ENCODE peak calls at places on chromosomes 12 and 14, in seven cellular contexts. A, J, K, W, E, Z and N are unnamed samples.

GRCh38 chr12:13004986-13005385 is 4.9 kb upstream of the HEBP1 start:
- DNase-seq in Z (no peak), W (no peak), K (no peak), J (no peak), E (no peak), A (no peak), N (no peak)

GRCh38 chr12:2677142-2677880 is 117.5 kb upstream of the FKBP4 start:
- DNase-seq in J (no peak), E (no peak), W (no peak), A (no peak), Z (no peak), K (no peak), N (no peak)

GRCh38 chr12:69647178-69647577 is 36.5 kb upstream of the LRRC10 start:
- DNase-seq in E (no peak), W (no peak), A (no peak), K (no peak), J (peak), Z (no peak), N (peak)

GRCh38 chr12:18439541-18439940 is 178.2 kb downstream of the PIK3C2G start:
- DNase-seq in E (peak), Z (no peak), W (no peak), A (no peak), J (no peak), K (no peak), N (no peak)

GRCh38 chr14:101020971-101021370 is 117.4 kb upstream of the RTL1 start:
- DNase-seq in W (no peak), K (no peak), E (no peak), J (no peak), A (no peak), Z (no peak), N (no peak)

GRCh38 chr14:74913986-74914573 is 9.0 kb downstream of the RPS6KL1 start:
- DNase-seq in Z (peak), A (peak), E (peak), J (no peak), W (peak), K (peak), N (peak)

GRCh38 chr12:4855121-4855924 is 54.4 kb upstream of the KCNA1 start:
- DNase-seq in K (peak), E (peak), J (peak), Z (peak), A (peak), W (peak), N (peak)

GRCh38 chr12:26937443-26937862 is 328 bp downstream of the INTS13 start:
- DNase-seq in J (peak), E (peak), Z (no peak), A (no peak), W (no peak), K (no peak), N (no peak)

GRCh38 chr12:79555006-79555925 is 135.5 kb downstream of the PAWR start:
- DNase-seq in J (no peak), Z (no peak), K (peak), E (peak), A (peak), W (peak), N (peak)

GRCh38 chr12:131085816-131086591 is 132.3 kb downstream of the ADGRD1 start:
- DNase-seq in Z (no peak), J (no peak), E (no peak), A (no peak), W (no peak), K (no peak), N (no peak)

GRCh38 chr12:46174061-46174662 is 94.7 kb downstream of the SLC38A1 start:
- DNase-seq in K (no peak), J (no peak), E (no peak), A (no peak), Z (no peak), W (no peak), N (no peak)

GRCh38 chr12:110585231-110585799 is 2.2 kb upstream of the PPTC7 start:
- DNase-seq in W (no peak), E (peak), K (no peak), Z (peak), A (peak), J (no peak), N (peak)

GRCh38 chr12:27622436-27623185 is 73.6 kb upstream of the REP15 start:
- DNase-seq in K (no peak), A (no peak), Z (no peak), J (no peak), W (no peak), E (peak), N (no peak)

GRCh38 chr14:72961579-72962335 is 35.5 kb downstream of the DCAF4 start:
- DNase-seq in K (peak), Z (no peak), J (no peak), A (no peak), E (peak), W (no peak), N (no peak)

GRCh38 chr12:132449565-132450390 is 40.2 kb upstream of the FBRSL1 start:
- DNase-seq in Z (no peak), W (no peak), J (peak), K (no peak), A (no peak), E (no peak), N (no peak)

GRCh38 chr12:79183946-79184345 is 319.4 kb downstream of the SYT1 start:
- DNase-seq in K (no peak), E (no peak), J (no peak), A (no peak), Z (no peak), W (no peak), N (no peak)

GRCh38 chr12:104680070-104680469 is 223.3 kb downstream of the CHST11 start:
- DNase-seq in Z (peak), E (peak), K (peak), A (peak), J (no peak), W (peak), N (peak)

GRCh38 chr14:20440882-20441281 is 4.9 kb upstream of the KLHL33 start:
- DNase-seq in E (no peak), K (no peak), W (no peak), J (no peak), A (no peak), Z (no peak), N (peak)

GRCh38 chr12:54983536-54984102 is 943 bp downstream of the TESPA1 start:
- DNase-seq in Z (no peak), A (no peak), E (no peak), W (no peak), J (no peak), K (no peak), N (no peak)

GRCh38 chr12:115338566-115339294 is 654.8 kb upstream of the TBX3 start:
- DNase-seq in A (peak), Z (no peak), W (no peak), J (no peak), K (no peak), E (peak), N (no peak)

GRCh38 chr12:63301311-63301710 is 150.3 kb upstream of the AVPR1A start:
- DNase-seq in Z (no peak), W (no peak), J (no peak), A (no peak), K (no peak), E (peak), N (no peak)

GRCh38 chr14:93207468-93208308 is 632 bp downstream of the UBR7 start:
- DNase-seq in A (peak), K (no peak), Z (peak), E (peak), W (peak), J (no peak), N (peak)

GRCh38 chr12:23810327-23810902 is 139.1 kb downstream of the SOX5 start:
- DNase-seq in A (no peak), E (no peak), Z (no peak), J (no peak), W (peak), K (no peak), N (no peak)

GRCh38 chr12:79415754-79416435 is 274.9 kb downstream of the PAWR start:
- DNase-seq in K (no peak), Z (no peak), W (no peak), E (peak), A (peak), J (no peak), N (no peak)

GRCh38 chr12:2016862-2017723 is 12.8 kb upstream of the DCP1B start:
- DNase-seq in Z (no peak), E (no peak), A (no peak), J (no peak), W (no peak), K (no peak), N (no peak)

GRCh38 chr12:6425588-6426531 is 18.9 kb upstream of the CD27 start:
- DNase-seq in K (no peak), E (no peak), Z (no peak), A (no peak), J (no peak), W (no peak), N (peak)

GRCh38 chr12:6424848-6425247 is 19.9 kb upstream of the CD27 start:
- DNase-seq in A (no peak), E (no peak), J (no peak), Z (no peak), W (no peak), K (no peak), N (no peak)

GRCh38 chr12:6428326-6428725 is 16.4 kb upstream of the CD27 start:
- DNase-seq in K (no peak), E (no peak), A (no peak), Z (no peak), W (no peak), J (no peak), N (no peak)

GRCh38 chr12:6424008-6424347 is 20.8 kb upstream of the CD27 start:
- DNase-seq in W (no peak), E (no peak), K (no peak), A (no peak), Z (no peak), J (no peak), N (no peak)

GRCh38 chr12:6426882-6427671 is 17.7 kb upstream of the CD27 start:
- DNase-seq in A (no peak), K (no peak), Z (no peak), W (no peak), J (peak), E (no peak), N (peak)
- TF ChIP-seq EZH2phosphoT487 in A (no peak), K (no peak), Z (no peak), W (no peak), J (no peak), E (no peak), N (no peak)

GRCh38 chr14:96238676-96239075 is 17.3 kb upstream of the BDKRB1 start:
- DNase-seq in Z (no peak), K (no peak), A (no peak), E (no peak), J (no peak), W (no peak), N (no peak)

GRCh38 chr14:96240641-96241040 is 15.4 kb upstream of the BDKRB1 start:
- DNase-seq in J (no peak), Z (no peak), A (no peak), K (no peak), E (no peak), W (no peak), N (no peak)

GRCh38 chr14:96243785-96244184 is 12.2 kb upstream of the BDKRB1 start:
- DNase-seq in K (no peak), A (no peak), Z (no peak), J (no peak), E (no peak), W (no peak), N (no peak)

GRCh38 chr14:96239759-96240158 is 16.3 kb upstream of the BDKRB1 start:
- DNase-seq in A (no peak), W (no peak), Z (no peak), K (no peak), E (no peak), J (no peak), N (no peak)

DNA sequence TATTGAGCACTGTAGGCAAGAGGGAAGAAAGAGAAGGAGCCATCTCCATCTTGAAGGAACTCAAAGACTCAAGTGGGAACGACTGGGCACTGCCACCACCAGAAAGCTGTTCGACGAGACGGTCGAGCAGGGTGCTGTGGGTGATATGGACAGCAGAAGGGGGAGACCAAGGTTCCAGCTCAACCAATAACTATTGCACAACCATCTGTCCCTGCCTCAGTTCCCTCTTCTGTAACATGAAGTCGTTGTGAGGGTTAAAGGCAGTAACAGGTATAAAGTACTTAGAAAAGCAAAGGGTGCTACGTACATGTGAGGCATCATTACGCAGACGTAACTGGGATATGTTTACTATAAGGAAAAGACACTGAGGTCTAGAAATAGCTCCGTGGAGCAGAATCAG is 13.9 kb upstream of the BDKRB1 start:
- DNase-seq in E (no peak), K (no peak), Z (no peak), J (no peak), A (no peak), W (no peak), N (no peak)
- TF ChIP-seq EZH2phosphoT487 in E (no peak), K (no peak), Z (no peak), J (no peak), A (no peak), W (no peak), N (no peak)

DNA sequence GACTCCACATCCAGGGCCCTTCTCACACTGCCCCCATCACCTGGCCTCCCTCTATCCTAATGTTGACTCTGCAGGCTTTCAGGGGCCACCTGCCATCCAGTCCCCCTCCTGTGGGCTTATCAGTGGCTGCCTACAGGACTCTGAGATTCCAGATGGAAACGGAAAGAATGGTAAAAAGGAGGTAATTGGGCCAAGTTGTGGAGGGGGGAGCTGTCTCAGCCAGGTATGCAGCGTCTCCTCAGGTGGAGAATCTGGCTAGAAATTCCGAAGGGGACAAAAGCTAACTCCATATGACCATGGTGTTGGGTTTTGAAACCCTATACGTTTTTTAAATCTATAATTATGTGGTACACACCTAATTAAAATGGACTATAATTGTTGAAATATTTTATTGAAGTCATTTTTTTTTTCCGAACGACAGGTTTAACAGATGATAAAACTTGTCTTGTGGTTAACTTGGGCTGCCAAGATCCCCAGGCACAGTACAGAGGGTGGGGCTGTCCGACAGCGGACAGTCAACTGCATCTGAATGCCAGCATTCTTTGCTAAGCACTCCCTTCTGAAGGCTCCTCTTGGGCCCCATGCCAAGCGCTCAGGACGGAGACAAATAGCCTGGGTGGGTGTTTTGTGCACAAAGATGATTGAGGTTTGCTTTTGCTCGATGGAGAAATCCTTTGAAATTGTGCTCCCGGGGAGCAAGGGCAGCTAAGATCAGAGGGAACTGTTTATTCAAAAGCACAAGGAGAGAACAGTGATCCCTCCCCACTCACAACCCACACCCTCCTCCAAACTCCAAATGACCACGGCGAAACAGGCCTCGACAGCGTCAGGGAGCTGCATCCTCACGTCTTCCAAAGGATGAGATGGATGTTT is 365.6 kb downstream of the BCL11B start:
- DNase-seq in Z (peak), K (peak), E (peak), W (no peak), J (no peak), A (no peak), N (no peak)
- TF ChIP-seq EZH2phosphoT487 in Z (no peak), K (no peak), E (no peak), W (no peak), J (no peak), A (no peak), N (no peak)

GRCh38 chr14:85483037-85483436 is 46.9 kb upstream of the FLRT2 start:
- DNase-seq in A (no peak), J (no peak), K (no peak), E (no peak), W (no peak), Z (no peak), N (no peak)

GRCh38 chr14:85482549-85482948 is 47.4 kb upstream of the FLRT2 start:
- DNase-seq in Z (no peak), A (no peak), E (no peak), J (no peak), K (no peak), W (no peak), N (no peak)

GRCh38 chr14:85479306-85479705 is 50.6 kb upstream of the FLRT2 start:
- DNase-seq in Z (no peak), E (no peak), A (no peak), K (no peak), J (no peak), W (no peak), N (no peak)

GRCh38 chr14:85481471-85481870 is 48.5 kb upstream of the FLRT2 start:
- DNase-seq in A (no peak), J (no peak), E (no peak), K (no peak), W (no peak), Z (no peak), N (no peak)

DNA sequence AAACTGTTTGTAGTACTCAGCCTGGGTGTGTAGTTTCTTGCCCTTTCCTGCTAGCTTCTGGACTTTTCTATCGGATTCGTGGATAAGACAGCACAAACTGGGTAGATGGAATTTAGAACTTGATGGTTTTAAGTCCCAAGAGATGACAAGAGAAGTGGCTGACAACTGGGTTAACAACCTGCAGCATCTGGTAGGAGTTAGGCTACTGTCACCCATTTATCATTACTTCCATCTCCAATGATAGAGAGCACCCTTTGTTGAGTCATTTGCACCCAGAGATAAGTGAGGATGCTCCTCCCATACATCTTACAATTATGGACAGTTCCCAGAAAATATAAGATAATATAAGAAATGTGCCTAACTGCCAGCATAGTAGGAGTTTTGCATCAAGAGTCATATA is 50.2 kb upstream of the FLRT2 start:
- DNase-seq in K (no peak), J (no peak), Z (no peak), W (no peak), A (no peak), E (no peak), N (no peak)
- TF ChIP-seq EZH2phosphoT487 in K (no peak), J (no peak), Z (no peak), W (no peak), A (no peak), E (no peak), N (no peak)

DNA sequence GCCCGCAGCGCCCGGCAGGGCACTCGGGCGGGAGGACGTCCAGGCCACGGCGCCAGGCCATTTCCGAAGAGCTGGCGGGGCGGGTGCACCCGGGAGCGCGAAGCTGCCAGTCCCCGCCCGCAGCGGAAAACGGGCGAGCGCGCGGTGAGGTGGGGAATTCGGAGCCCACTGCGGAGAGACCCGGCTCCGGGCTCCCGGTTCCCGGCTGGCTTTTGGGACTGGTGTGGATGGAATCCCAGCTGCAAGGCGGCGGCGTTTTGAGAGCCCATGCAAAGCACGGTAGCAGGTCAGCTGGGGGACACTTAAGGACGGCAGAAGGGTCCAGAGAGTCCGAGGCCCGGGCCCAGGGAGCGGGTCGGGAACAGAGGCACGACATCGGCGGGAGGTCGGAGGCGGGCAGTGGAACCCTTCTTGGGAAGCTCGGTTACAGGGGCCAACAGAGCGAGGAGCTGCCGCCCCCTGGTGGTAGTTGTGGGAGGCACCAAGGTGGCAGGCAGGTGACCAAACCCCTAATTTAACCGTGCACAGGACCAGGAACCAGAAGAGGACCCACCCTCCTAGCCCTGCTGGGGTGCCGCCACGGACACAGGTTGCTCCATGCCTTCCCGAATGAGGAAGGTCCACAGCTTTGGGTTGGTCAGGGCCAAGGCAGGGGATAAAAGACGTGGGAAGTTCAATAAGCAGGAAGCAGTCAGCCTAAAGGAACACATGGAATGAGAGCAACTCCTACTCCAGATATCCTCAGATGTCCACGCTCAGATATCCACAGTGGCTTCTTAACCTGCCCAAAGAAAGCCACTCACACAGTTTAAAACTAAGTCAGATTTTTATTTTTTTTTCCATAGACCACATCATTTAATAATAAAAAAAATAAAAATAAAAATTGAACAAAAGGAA is 685 bp upstream of the CDH24 start:
- DNase-seq in K (peak), A (peak), W (peak), J (peak), Z (peak), E (peak), N (peak)
- TF ChIP-seq EZH2phosphoT487 in K (no peak), A (no peak), W (no peak), J (no peak), Z (no peak), E (no peak), N (no peak)

GRCh38 chr12:56633465-56634241 is 3.5 kb upstream of the BAZ2A start:
- DNase-seq in K (no peak), J (no peak), W (no peak), Z (peak), E (no peak), A (no peak), N (no peak)

GRCh38 chr12:56632701-56633464 is 2.8 kb upstream of the BAZ2A start:
- DNase-seq in K (no peak), E (no peak), J (no peak), W (peak), A (no peak), Z (peak), N (peak)

GRCh38 chr12:56635539-56636117 is 5.5 kb upstream of the BAZ2A start:
- DNase-seq in A (peak), E (no peak), J (peak), K (no peak), Z (peak), W (no peak), N (peak)

GRCh38 chr12:56634837-56635538 is 4.9 kb upstream of the BAZ2A start:
- DNase-seq in A (peak), W (peak), J (peak), Z (peak), E (peak), K (peak), N (peak)

GRCh38 chr12:56634242-56634836 is 4.2 kb upstream of the BAZ2A start:
- DNase-seq in Z (peak), K (peak), E (peak), W (peak), A (peak), J (peak), N (peak)
- TF ChIP-seq EZH2phosphoT487 in Z (no peak), K (no peak), E (no peak), W (no peak), A (no peak), J (no peak), N (no peak)